ENCODE peak calls at places on chromosomes 11 and 22, in eight cellular contexts. Z, G, P, D, E, O, R and W are unnamed samples. For H3K36me3, the result is how much of the 10 kb centered on the place peaks cover.

GRCh38 chr11:43521471-43521870 is 159.1 kb upstream of the HSD17B12 start:
- DNase-seq in Z (no peak), P (no peak), R (no peak), E (no peak), O (no peak), D (no peak), G (no peak), W (no peak)

GRCh38 chr11:3710485-3711259 is 39.5 kb upstream of the CHRNA10 start:
- DNase-seq in D (no peak), E (no peak), P (no peak), Z (no peak), R (no peak), O (no peak), G (no peak), W (no peak)

GRCh38 chr11:8338138-8338537 is 74.5 kb upstream of the LMO1 start:
- DNase-seq in G (no peak), R (no peak), Z (peak), O (no peak), D (peak), E (peak), P (peak), W (peak)

GRCh38 chr11:110989734-110990133 is 255.8 kb upstream of the POU2AF2 start:
- DNase-seq in Z (no peak), R (no peak), D (no peak), P (no peak), O (peak), E (no peak), G (peak), W (peak)

GRCh38 chr11:35403765-35404396 is 15.5 kb downstream of the SLC1A2 start:
- DNase-seq in Z (no peak), O (no peak), P (no peak), G (no peak), E (no peak), D (no peak), R (no peak), W (no peak)

GRCh38 chr11:115958089-115959000 is 454.1 kb upstream of the CADM1 start:
- DNase-seq in E (no peak), D (no peak), G (no peak), P (no peak), O (no peak), R (no peak), Z (no peak), W (no peak)

GRCh38 chr11:125404811-125405481 is 91.1 kb downstream of the FEZ1 start:
- DNase-seq in G (peak), E (peak), D (peak), Z (peak), R (peak), O (peak), P (peak), W (peak)

GRCh38 chr11:128956401-128957203 is 13.9 kb upstream of the TP53AIP1 start:
- DNase-seq in G (peak), R (no peak), P (peak), D (no peak), O (no peak), Z (no peak), E (no peak), W (peak)

GRCh38 chr22:17634696-17635095 is 3.9 kb upstream of the BCL2L13 start:
- DNase-seq in E (no peak), G (no peak), P (no peak), D (no peak), R (no peak), Z (no peak), O (no peak), W (no peak)

GRCh38 chr22:22046370-22046769 is 63.8 kb upstream of the TOP3B start:
- DNase-seq in Z (no peak), G (no peak), R (no peak), D (no peak), E (no peak), O (no peak), P (no peak), W (no peak)

GRCh38 chr11:133834399-133835257 is 10.7 kb downstream of the SPATA19 start:
- DNase-seq in E (no peak), P (no peak), R (no peak), O (no peak), D (peak), G (no peak), Z (no peak), W (no peak)

GRCh38 chr22:26174280-26174679 is 5.0 kb downstream of the SEZ6L start:
- DNase-seq in D (peak), R (peak), Z (no peak), G (no peak), P (no peak), O (no peak), E (no peak), W (no peak)

GRCh38 chr22:36659762-36660509 is 43.6 kb downstream of the CACNG2 start:
- DNase-seq in D (no peak), E (peak), G (peak), Z (peak), R (peak), O (peak), P (peak), W (peak)

GRCh38 chr11:20451568-20451967 is 64.1 kb downstream of the PRMT3 start:
- DNase-seq in E (no peak), O (no peak), D (no peak), G (no peak), P (no peak), R (no peak), Z (no peak), W (no peak)

GRCh38 chr11:65867284-65868071 is 5.1 kb downstream of the EFEMP2 start:
- DNase-seq in O (no peak), R (no peak), Z (no peak), P (no peak), G (no peak), D (peak), E (no peak), W (no peak)

GRCh38 chr11:123020968-123021367 is 39.3 kb upstream of the BSX start:
- DNase-seq in E (no peak), P (no peak), O (no peak), R (no peak), Z (no peak), D (no peak), G (peak), W (peak)

GRCh38 chr11:86134580-86135318 is 65.9 kb upstream of the PICALM start:
- DNase-seq in D (no peak), O (no peak), E (no peak), P (peak), Z (no peak), G (no peak), R (no peak), W (no peak)

GRCh38 chr22:41619979-41620645 is 731 bp downstream of the DESI1 start:
- DNase-seq in G (peak), P (no peak), O (peak), Z (peak), E (peak), R (no peak), D (peak), W (peak)

GRCh38 chr22:44304354-44304753 is 8.4 kb downstream of the SHISAL1 start:
- DNase-seq in R (no peak), O (no peak), G (no peak), Z (no peak), D (no peak), P (no peak), E (no peak), W (no peak)

GRCh38 chr11:121236115-121237001 is 56.2 kb upstream of the SC5D start:
- DNase-seq in P (no peak), Z (no peak), D (no peak), R (no peak), E (no peak), O (no peak), G (no peak), W (no peak)

GRCh38 chr22:18152519-18152918 is 2.5 kb downstream of the USP18 start:
- DNase-seq in E (no peak), D (no peak), P (no peak), Z (no peak), G (no peak), R (no peak), O (no peak), W (no peak)

GRCh38 chr22:48900327-48900597 is 927.4 kb downstream of the BRD1 start:
- DNase-seq in D (no peak), R (no peak), E (no peak), Z (no peak), G (no peak), P (no peak), O (no peak), W (no peak)

GRCh38 chr11:75428301-75428724 is 4.7 kb downstream of the KLHL35 start:
- DNase-seq in O (peak), Z (peak), R (peak), D (no peak), G (peak), P (peak), E (peak), W (peak)

GRCh38 chr22:40597541-40598453 is 38.7 kb downstream of the MRTFA start:
- DNase-seq in R (no peak), P (no peak), G (no peak), E (peak), D (no peak), O (no peak), Z (no peak), W (no peak)

GRCh38 chr11:34056672-34057071 is 5.1 kb downstream of the CAPRIN1 start:
- DNase-seq in G (no peak), R (no peak), E (no peak), O (no peak), D (no peak), Z (no peak), P (no peak), W (no peak)

GRCh38 chr11:35040221-35040942 is 98.6 kb upstream of the CD44 start:
- DNase-seq in G (no peak), E (no peak), D (no peak), R (no peak), O (no peak), P (no peak), Z (no peak), W (no peak)

GRCh38 chr11:4672470-4672869 is 25.2 kb downstream of the OR51E2 start:
- DNase-seq in Z (no peak), P (no peak), D (no peak), O (no peak), E (no peak), R (no peak), G (no peak), W (no peak)

GRCh38 chr22:46355996-46356471 is 20.5 kb downstream of the TRMU start:
- DNase-seq in O (no peak), D (no peak), E (no peak), G (no peak), Z (no peak), P (no peak), R (no peak), W (peak)

GRCh38 chr11:60498399-60498798 is 5.8 kb downstream of the MS4A12 start:
- DNase-seq in Z (no peak), O (no peak), P (no peak), D (no peak), E (no peak), G (no peak), R (no peak), W (no peak)

GRCh38 chr11:108966206-108966605 is 301.3 kb downstream of the DDX10 start:
- DNase-seq in E (no peak), Z (no peak), G (no peak), D (no peak), O (no peak), P (no peak), R (no peak), W (no peak)

GRCh38 chr11:17383466-17383865 is 5.0 kb downstream of the KCNJ11 start:
- DNase-seq in E (no peak), R (no peak), Z (no peak), P (no peak), O (no peak), G (no peak), D (no peak), W (no peak)

GRCh38 chr11:70470127-70470526 is 71.8 kb downstream of the CTTN start:
- DNase-seq in R (no peak), P (peak), G (no peak), Z (no peak), D (no peak), E (peak), O (peak), W (no peak)

GRCh38 chr11:3165152-3165705 is at the start of gene OSBPL5:
- DNase-seq in P (peak), R (peak), G (peak), E (peak), Z (peak), O (peak), D (no peak), W (peak)

GRCh38 chr11:102592634-102593581 is 32.2 kb downstream of the MMP20 start:
- DNase-seq in E (no peak), P (peak), Z (no peak), R (no peak), O (no peak), D (no peak), G (no peak), W (no peak)

GRCh38 chr22:45190473-45190872 is 26.7 kb downstream of the NUP50 start:
- DNase-seq in R (no peak), D (no peak), E (no peak), P (no peak), O (no peak), G (no peak), Z (no peak), W (no peak)

DNA sequence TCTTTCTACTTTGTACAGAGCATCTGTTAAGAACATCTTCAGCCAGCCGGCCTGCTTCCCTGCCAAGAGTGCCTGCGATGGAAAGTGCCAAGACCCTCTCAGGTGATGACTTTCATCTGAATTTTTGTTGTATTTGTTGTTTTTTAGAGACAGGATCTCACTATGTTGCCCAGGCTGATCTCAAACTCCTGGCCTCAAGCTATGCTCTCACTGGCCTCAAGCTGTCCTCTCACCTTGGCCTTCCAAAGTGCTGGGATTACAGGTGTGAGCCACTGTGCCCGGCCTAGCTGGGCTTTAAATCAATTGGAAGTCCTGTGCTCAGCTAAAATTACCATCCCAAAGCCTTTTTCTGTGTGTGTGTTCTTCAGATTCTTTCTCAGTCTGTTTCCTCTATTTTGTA is 64.2 kb upstream of the ADORA2A start:
- DNase-seq in O (no peak), E (no peak), Z (no peak), D (no peak), R (no peak), G (no peak), P (no peak), W (no peak)
- H3K36me3 ChIP-seq in O (under half), E (under half), Z (under half), D (under half), R (half or more), G (under half), P (half or more), W (under half)

GRCh38 chr11:14502039-14502438 is 2.4 kb upstream of the COPB1 start:
- DNase-seq in O (no peak), P (no peak), Z (no peak), D (no peak), R (no peak), G (no peak), E (no peak), W (no peak)
- TF ChIP-seq EP300 in O (no peak), P (no peak), Z (no peak), D (no peak), R (no peak), G (no peak), E (no peak), W (no peak)

DNA sequence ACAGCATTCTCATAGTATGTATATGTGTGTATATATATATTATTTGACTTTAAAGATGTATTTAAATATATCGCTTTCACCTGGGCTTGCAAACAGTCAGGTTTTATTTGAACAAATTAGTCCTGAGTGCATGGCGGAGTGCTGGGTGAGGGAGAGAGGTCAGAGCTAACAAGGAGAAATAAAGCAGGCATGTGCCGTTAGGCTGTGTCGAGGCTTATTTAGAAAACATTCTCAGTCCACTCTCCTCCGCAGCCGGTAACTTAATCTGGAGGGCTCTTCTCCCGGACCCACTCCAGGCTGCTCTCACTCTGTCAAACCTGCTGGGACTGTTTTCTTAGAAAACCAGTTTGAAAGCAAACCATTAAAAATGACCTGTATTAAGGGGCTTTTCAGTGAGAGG is 455.9 kb downstream of the MN1 start:
- DNase-seq in G (no peak), Z (no peak), P (no peak), D (no peak), E (no peak), O (no peak), R (no peak), W (no peak)
- H3K36me3 ChIP-seq in G (under half), Z (under half), P (under half), D (under half), E (under half), O (under half), R (under half), W (under half)

GRCh38 chr11:44568706-44569473 is 3.4 kb downstream of the CD82 start:
- DNase-seq in D (no peak), E (peak), Z (peak), R (no peak), G (peak), O (peak), P (peak), W (peak)
- TF ChIP-seq EP300 in D (no peak), E (no peak), Z (no peak), R (no peak), G (peak), O (no peak), P (no peak), W (no peak)